ENCODE peak calls at places on chromosomes 2 and 18, in eight cellular contexts. W is NCI-H82; R is NCI-H2029; L is ovary; C is lung microvascular endothelial cell; A is MV-4-11; J is substantia nigra; D is activated CD4-positive, alpha-beta T cell treated with anti-CD3 and anti-CD28 coated beads for 48 hours. Y is an unnamed sample.

GRCh38 chr18:74229005-74229404 is 62.8 kb downstream of the CYB5A start:
- DNase-seq in J (no peak), L (no peak), R (no peak), C (no peak), D (no peak), A (no peak), W (no peak), Y (no peak)

GRCh38 chr18:26549486-26550435 is 1.4 kb upstream of the KCTD1 start:
- DNase-seq in D (peak), J (peak), A (no peak), C (peak), L (peak), R (no peak), W (peak), Y (peak)

GRCh38 chr2:45439788-45440773 is 171.0 kb downstream of the SRBD1 start:
- DNase-seq in D (no peak), L (no peak), J (no peak), A (no peak), R (no peak), C (peak), W (peak), Y (no peak)

GRCh38 chr18:10029711-10030110 is 115.9 kb downstream of the VAPA start:
- DNase-seq in D (no peak), W (no peak), A (no peak), C (no peak), L (no peak), R (no peak), J (no peak), Y (no peak)

GRCh38 chr2:54634564-54635511 is 88.6 kb upstream of the EML6 start:
- DNase-seq in W (no peak), R (no peak), J (no peak), C (peak), A (peak), D (no peak), L (no peak), Y (no peak)

GRCh38 chr18:78849458-78849857 is 130.2 kb upstream of the SALL3 start:
- DNase-seq in R (no peak), C (no peak), W (no peak), J (no peak), D (no peak), A (no peak), L (no peak), Y (no peak)

GRCh38 chr18:58064406-58064998 is 20.5 kb downstream of the NEDD4L start:
- DNase-seq in C (no peak), D (no peak), R (no peak), W (no peak), A (no peak), L (no peak), J (no peak), Y (no peak)

GRCh38 chr2:64945973-64946736 is 43.0 kb upstream of the SLC1A4 start:
- DNase-seq in W (no peak), L (no peak), A (peak), D (peak), C (peak), J (peak), R (no peak), Y (no peak)

GRCh38 chr2:145220496-145220895 is 700.6 kb upstream of the ZEB2 start:
- DNase-seq in J (no peak), A (no peak), R (no peak), L (no peak), C (no peak), D (no peak), W (no peak), Y (peak)

GRCh38 chr2:96830064-96830562 is 13.7 kb downstream of the ANKRD23 start:
- DNase-seq in R (no peak), W (no peak), L (no peak), D (no peak), C (no peak), A (no peak), J (no peak), Y (no peak)

GRCh38 chr2:34652636-34653035 is 1053.5 kb upstream of the FAM98A start:
- DNase-seq in C (peak), D (no peak), A (no peak), W (no peak), J (no peak), R (no peak), L (no peak), Y (no peak)

GRCh38 chr2:99680946-99681345 is 191.1 kb upstream of the REV1 start:
- DNase-seq in A (no peak), R (no peak), L (no peak), J (no peak), C (peak), W (no peak), D (no peak), Y (no peak)

GRCh38 chr2:238449909-238450417 is 23.2 kb downstream of the ASB1 start:
- DNase-seq in D (no peak), J (peak), C (no peak), L (no peak), A (peak), R (no peak), W (no peak), Y (no peak)

GRCh38 chr2:102518170-102518569 is 45.1 kb downstream of the SLC9A4 start:
- DNase-seq in J (no peak), A (no peak), L (no peak), W (no peak), D (no peak), C (no peak), R (no peak), Y (no peak)

Y was measured in NCI-H345.